ENCODE peak calls at places on chromosomes 1 and 21, in seven cellular contexts. L, K, Z, V, A, N and I are unnamed samples.

GRCh38 chr21:33230518-33231324 is 983 bp downstream of the IFNAR2 start:
- DNase-seq in Z (peak), K (peak), N (no peak), A (no peak), L (no peak), V (peak), I (no peak)

GRCh38 chr1:172351347-172351746 is 69.1 kb upstream of the C1orf105 start:
- DNase-seq in L (no peak), V (no peak), K (no peak), Z (no peak), A (no peak), N (no peak), I (no peak)

GRCh38 chr1:86214605-86215004 is 58.0 kb upstream of the COL24A1 start:
- DNase-seq in L (no peak), K (no peak), Z (no peak), N (no peak), V (no peak), A (no peak), I (no peak)

GRCh38 chr1:177820213-177820612 is 149.6 kb downstream of the SEC16B start:
- DNase-seq in A (no peak), K (no peak), N (no peak), V (no peak), Z (no peak), L (no peak), I (no peak)

GRCh38 chr1:20726932-20727745 is 5.4 kb downstream of the SH2D5 start:
- DNase-seq in Z (no peak), V (no peak), N (peak), L (no peak), A (peak), K (no peak), I (peak)

GRCh38 chr1:214928574-214928973 is 154.0 kb upstream of the KCNK2 start:
- DNase-seq in Z (no peak), V (no peak), A (no peak), N (no peak), K (no peak), L (no peak), I (no peak)

GRCh38 chr1:35264861-35265260 is 3.6 kb upstream of the ZMYM4 start:
- DNase-seq in A (peak), L (no peak), N (no peak), Z (peak), K (peak), V (peak), I (peak)

GRCh38 chr1:202959276-202959620 is 1.1 kb upstream of the ADIPOR1 start:
- DNase-seq in N (no peak), L (no peak), Z (no peak), A (no peak), V (no peak), K (peak), I (no peak)

GRCh38 chr21:38810034-38810825 is 4.5 kb downstream of the ETS2 start:
- DNase-seq in Z (no peak), V (no peak), A (no peak), K (no peak), L (peak), N (no peak), I (no peak)

GRCh38 chr1:247103777-247104591 is at the start of gene ZNF669:
- DNase-seq in K (peak), Z (peak), V (peak), L (peak), N (peak), A (peak), I (peak)

GRCh38 chr1:181503130-181503810 is 20.0 kb downstream of the CACNA1E start:
- DNase-seq in V (no peak), A (no peak), K (no peak), L (no peak), Z (no peak), N (no peak), I (no peak)

GRCh38 chr1:17438176-17438976 is 1.1 kb downstream of the RCC2 start:
- DNase-seq in L (peak), V (peak), K (peak), A (peak), N (peak), Z (peak), I (peak)

GRCh38 chr1:206503591-206504362 is 3.6 kb upstream of the RASSF5 start:
- DNase-seq in N (no peak), K (peak), A (no peak), Z (peak), V (peak), L (no peak), I (no peak)

GRCh38 chr1:201562257-201562656 is 23.3 kb downstream of the NAV1 start:
- DNase-seq in Z (no peak), N (no peak), A (no peak), V (no peak), K (peak), L (no peak), I (no peak)

GRCh38 chr1:13699510-13699909 is 478 bp upstream of the PRDM2 start:
- DNase-seq in V (no peak), Z (peak), L (peak), A (no peak), N (no peak), K (peak), I (peak)

GRCh38 chr1:88685239-88685604 is 1.1 kb downstream of the PKN2 start:
- DNase-seq in Z (no peak), K (peak), V (no peak), N (no peak), A (no peak), L (no peak), I (no peak)
- TF ChIP-seq POLR2A in Z (no peak), K (no peak), V (no peak), N (no peak), A (no peak), L (no peak), I (no peak)

DNA sequence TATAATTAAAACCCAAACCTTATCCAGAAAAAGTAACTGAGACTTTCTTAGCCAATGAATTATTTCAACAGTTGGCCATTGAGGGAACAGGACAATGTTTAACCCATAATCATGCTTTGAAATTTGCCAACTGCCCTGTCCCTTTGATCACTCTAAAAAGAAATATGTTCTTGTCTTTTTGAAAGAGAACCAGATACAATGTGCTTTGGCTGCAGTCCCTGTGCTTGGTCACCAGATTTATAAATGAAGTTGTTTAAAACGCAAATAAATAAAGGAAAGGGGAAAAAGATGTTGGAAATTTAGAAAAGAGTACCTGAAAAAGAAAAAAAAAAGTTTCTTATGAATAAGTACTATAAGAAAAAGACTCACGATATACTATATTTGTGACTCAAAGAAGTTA is 760.7 kb upstream of the CXADR start:
- DNase-seq in Z (no peak), V (no peak), K (no peak), L (no peak), N (no peak), A (no peak), I (no peak)
- TF ChIP-seq EP300 in Z (no peak), V (no peak), K (no peak), L (no peak), N (no peak), A (no peak), I (no peak)

DNA sequence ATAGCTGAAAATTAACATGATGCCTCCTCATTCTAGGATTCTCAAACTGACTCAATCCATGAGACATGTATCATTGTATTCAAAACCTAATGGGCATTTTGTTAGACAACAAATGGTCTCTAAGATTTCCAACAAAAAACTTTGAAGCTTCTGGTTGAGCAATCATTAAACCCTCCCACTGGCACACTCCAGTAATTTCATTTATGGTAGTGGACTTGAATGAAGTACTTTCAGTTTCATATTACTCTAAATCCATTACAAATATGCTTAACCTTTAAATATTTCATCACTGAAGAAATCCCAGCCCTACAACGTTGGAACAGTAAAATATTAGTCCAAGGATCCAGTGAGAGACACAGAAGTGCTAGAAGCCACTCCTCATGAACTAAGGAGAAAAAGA is 43.5 kb downstream of the GBP6 start:
- DNase-seq in L (no peak), N (no peak), Z (no peak), K (no peak), V (no peak), A (no peak), I (peak)
- H3K4me3 ChIP-seq in L (no peak), N (peak), Z (peak), K (no peak), V (peak), A (peak), I (peak)

GRCh38 chr1:32013386-32014198 is at the start of gene KHDRBS1:
- DNase-seq in V (peak), N (peak), A (peak), L (peak), Z (peak), K (peak), I (peak)

GRCh38 chr1:32010246-32010645 is 3.4 kb upstream of the KHDRBS1 start:
- DNase-seq in V (no peak), Z (no peak), K (no peak), N (no peak), A (no peak), L (no peak), I (no peak)

GRCh38 chr1:32012709-32013385 is 821 bp upstream of the KHDRBS1 start:
- DNase-seq in N (no peak), V (no peak), Z (no peak), K (no peak), A (no peak), L (no peak), I (no peak)

GRCh38 chr1:32014937-32015363 is 1.3 kb downstream of the KHDRBS1 start:
- DNase-seq in Z (no peak), A (no peak), V (no peak), N (no peak), L (no peak), K (no peak), I (no peak)

DNA sequence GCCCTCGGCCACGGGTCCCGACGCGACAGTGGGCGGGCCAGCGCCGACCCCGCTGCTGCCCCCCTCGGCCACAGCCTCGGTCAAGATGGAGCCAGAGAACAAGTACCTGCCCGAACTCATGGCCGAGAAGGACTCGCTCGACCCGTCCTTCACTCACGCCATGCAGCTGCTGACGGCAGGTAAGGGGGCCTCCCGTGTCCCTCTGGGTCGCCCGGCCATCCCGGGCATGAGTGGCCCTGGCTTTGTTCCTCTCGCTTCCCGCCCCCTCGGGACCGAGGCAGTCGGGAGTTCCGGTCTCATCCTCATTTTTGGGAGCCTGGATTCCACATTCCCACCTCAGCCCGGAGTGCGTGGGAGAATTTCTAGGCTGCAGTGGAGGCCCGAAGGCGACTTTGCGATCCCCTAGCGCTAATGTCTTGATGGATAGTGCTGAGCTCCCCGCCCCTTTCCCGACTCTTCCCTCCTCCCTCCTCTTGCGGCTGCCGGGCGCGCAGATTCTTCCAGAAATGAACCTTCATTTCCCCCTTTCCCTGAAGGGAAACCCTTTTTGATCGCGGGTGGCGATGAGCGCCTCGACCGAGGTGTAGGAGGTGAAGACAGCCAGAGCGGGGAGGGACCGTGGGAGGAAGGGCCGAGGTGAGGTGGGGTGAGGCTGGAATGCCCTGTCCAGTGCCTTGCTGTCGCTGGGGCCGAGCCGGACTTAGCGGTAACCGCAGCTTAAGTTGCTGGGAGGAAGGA is 700 bp downstream of the KHDRBS1 start:
- DNase-seq in Z (peak), A (peak), L (peak), V (peak), K (peak), N (peak), I (peak)
- TF ChIP-seq POLR2A in Z (peak), A (no peak), L (no peak), V (no peak), K (no peak), N (no peak), I (no peak)

GRCh38 chr1:65083263-65083896 is 64.6 kb upstream of the AK4 start:
- DNase-seq in K (no peak), V (no peak), N (no peak), Z (no peak), A (no peak), L (no peak), I (no peak)
- TF ChIP-seq EP300 in K (no peak), V (no peak), N (no peak), Z (no peak), A (no peak), L (no peak), I (no peak)

GRCh38 chr1:5481889-5482288 is 510.3 kb downstream of the NPHP4 start:
- DNase-seq in N (no peak), A (no peak), L (peak), Z (no peak), V (no peak), K (peak), I (no peak)

GRCh38 chr1:5484451-5485165 is 507.6 kb downstream of the NPHP4 start:
- DNase-seq in K (no peak), Z (no peak), N (no peak), A (no peak), V (no peak), L (no peak), I (no peak)

GRCh38 chr1:5485968-5486665 is 506.1 kb downstream of the NPHP4 start:
- DNase-seq in N (no peak), A (no peak), K (no peak), Z (no peak), L (no peak), V (no peak), I (no peak)

GRCh38 chr1:5488448-5488847 is 503.8 kb downstream of the NPHP4 start:
- DNase-seq in A (no peak), V (no peak), K (no peak), L (no peak), Z (no peak), N (no peak), I (no peak)

GRCh38 chr1:5485436-5485835 is 506.8 kb downstream of the NPHP4 start:
- DNase-seq in L (no peak), V (no peak), N (no peak), Z (no peak), K (no peak), A (no peak), I (no peak)
- H3K4me3 ChIP-seq in L (no peak), V (no peak), N (no peak), Z (no peak), K (no peak), A (no peak), I (no peak)

GRCh38 chr1:12132078-12132477 is 34.7 kb upstream of the TNFRSF1B start:
- DNase-seq in Z (no peak), V (no peak), A (no peak), N (peak), L (no peak), K (no peak), I (no peak)
- TF ChIP-seq POLR2A in Z (no peak), V (no peak), A (no peak), N (no peak), L (no peak), K (no peak), I (no peak)

GRCh38 chr21:19850157-19850556 is 1148.1 kb upstream of the NCAM2 start:
- DNase-seq in Z (no peak), V (no peak), N (no peak), K (no peak), A (no peak), L (no peak), I (no peak)
- TF ChIP-seq EP300 in Z (no peak), V (no peak), N (no peak), K (no peak), A (no peak), L (no peak), I (no peak)